ENCODE peak calls at places on chromosome 3, in six cellular contexts. One of them, this sample, is unnamed.

GRCh38 chr3:82506204-82506603 is 744.8 kb upstream of the GBE1 start:
- DNase-seq in HepG2: no peak
- DNase-seq in heart right ventricle: no peak
- DNase-seq in OCI-LY7: no peak
- DNase-seq in IMR-90: no peak
- DNase-seq in left ventricle myocardium inferior: no peak
- DNase-seq in this sample: no peak

GRCh38 chr3:58171126-58171525 is 39.6 kb downstream of the DNASE1L3 start:
- DNase-seq in HepG2: no peak
- DNase-seq in heart right ventricle: no peak
- DNase-seq in OCI-LY7: no peak
- DNase-seq in IMR-90: no peak
- DNase-seq in left ventricle myocardium inferior: no peak
- DNase-seq in this sample: no peak

GRCh38 chr3:23968467-23969184 is 23.5 kb downstream of the NR1D2 start:
- DNase-seq in HepG2: no peak
- DNase-seq in heart right ventricle: no peak
- DNase-seq in OCI-LY7: no peak
- DNase-seq in IMR-90: peak; percentile 51
- DNase-seq in left ventricle myocardium inferior: no peak
- DNase-seq in this sample: no peak

GRCh38 chr3:106836906-106837305 is 540.3 kb upstream of the CCDC54 start:
- DNase-seq in HepG2: no peak
- DNase-seq in heart right ventricle: no peak
- DNase-seq in OCI-LY7: no peak
- DNase-seq in IMR-90: no peak
- DNase-seq in left ventricle myocardium inferior: no peak
- DNase-seq in this sample: no peak

GRCh38 chr3:193774272-193774915 is 181.4 kb downstream of the OPA1 start:
- DNase-seq in HepG2: no peak
- DNase-seq in heart right ventricle: no peak
- DNase-seq in OCI-LY7: no peak
- DNase-seq in IMR-90: no peak
- DNase-seq in left ventricle myocardium inferior: no peak
- DNase-seq in this sample: no peak

GRCh38 chr3:64685800-64686445 is 1.9 kb downstream of the ADAMTS9 start:
- DNase-seq in HepG2: peak; percentile 13
- DNase-seq in heart right ventricle: peak; percentile 93
- DNase-seq in OCI-LY7: no peak
- DNase-seq in IMR-90: peak; percentile 88
- DNase-seq in left ventricle myocardium inferior: peak; percentile 93
- DNase-seq in this sample: no peak

GRCh38 chr3:120642368-120642948 is 39.6 kb downstream of the HGD start:
- DNase-seq in HepG2: no peak
- DNase-seq in heart right ventricle: no peak
- DNase-seq in OCI-LY7: no peak
- DNase-seq in IMR-90: peak; percentile 90
- DNase-seq in left ventricle myocardium inferior: no peak
- DNase-seq in this sample: no peak

GRCh38 chr3:36511761-36512496 is 131.6 kb downstream of the STAC start:
- DNase-seq in HepG2: no peak
- DNase-seq in heart right ventricle: no peak
- DNase-seq in OCI-LY7: no peak
- DNase-seq in IMR-90: no peak
- DNase-seq in left ventricle myocardium inferior: no peak
- DNase-seq in this sample: no peak

GRCh38 chr3:113844622-113845222 is 6.1 kb downstream of the GRAMD1C start:
- DNase-seq in HepG2: peak; percentile 39
- DNase-seq in heart right ventricle: no peak
- DNase-seq in OCI-LY7: peak; percentile 58
- DNase-seq in IMR-90: peak; percentile 40
- DNase-seq in left ventricle myocardium inferior: no peak
- DNase-seq in this sample: no peak

GRCh38 chr3:133505813-133506212 is 67.7 kb upstream of the CDV3 start:
- DNase-seq in HepG2: no peak
- DNase-seq in heart right ventricle: no peak
- DNase-seq in OCI-LY7: no peak
- DNase-seq in IMR-90: no peak
- DNase-seq in left ventricle myocardium inferior: no peak
- DNase-seq in this sample: no peak

DNA sequence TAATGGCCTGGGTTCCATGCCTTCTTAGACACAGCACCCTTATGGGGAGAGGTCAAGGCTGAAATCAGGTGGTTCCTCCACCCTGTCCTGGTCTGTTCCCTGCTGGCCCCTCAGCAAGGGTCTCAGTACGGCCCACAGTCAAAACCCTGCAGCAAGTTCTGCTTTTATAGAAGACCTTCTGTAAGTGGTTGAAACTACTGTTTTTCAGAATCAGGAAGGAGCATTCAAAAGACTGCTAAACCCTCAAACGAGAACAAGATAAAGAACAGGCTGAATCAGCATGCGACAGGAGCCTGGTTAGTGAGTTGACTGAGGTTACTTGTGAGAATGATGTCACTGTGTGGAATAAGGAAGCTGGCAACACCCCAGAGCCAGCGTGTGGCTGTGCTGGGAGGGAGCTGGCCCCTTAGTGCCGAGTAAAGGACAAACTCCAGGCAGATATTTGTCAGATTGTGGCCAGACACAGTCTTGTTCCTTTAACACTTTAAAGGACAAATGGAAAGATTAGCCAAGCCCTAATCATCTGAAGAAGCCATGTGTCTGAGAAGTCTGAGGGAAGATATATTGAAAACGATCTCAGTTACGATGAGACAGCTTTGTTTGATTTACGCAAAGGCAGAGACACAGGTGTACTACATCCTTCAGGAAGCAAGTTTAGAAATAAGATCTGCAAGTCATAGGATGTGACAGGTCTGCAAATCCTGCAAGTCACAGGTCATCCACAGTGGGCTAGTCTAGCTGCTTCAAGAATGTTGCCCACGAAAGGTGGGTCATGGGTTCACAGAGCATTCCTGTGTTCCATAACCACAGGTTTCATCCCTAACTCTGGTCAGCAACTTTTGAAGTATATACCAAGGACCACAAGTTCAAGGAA is 54.0 kb downstream of the B3GNT5 start:
- DNase-seq in HepG2: no peak
- DNase-seq in heart right ventricle: peak; percentile 62
- DNase-seq in OCI-LY7: peak; percentile 10
- DNase-seq in IMR-90: peak; percentile 62
- DNase-seq in left ventricle myocardium inferior: peak; percentile 70
- DNase-seq in this sample: peak; percentile 21
- H3K36me3 ChIP-seq in HepG2: no peaks in the 10 kb centered on the region
- H3K36me3 ChIP-seq in heart right ventricle: no peaks in the 10 kb centered on the region
- H3K36me3 ChIP-seq in OCI-LY7: no peaks in the 10 kb centered on the region
- H3K36me3 ChIP-seq in IMR-90: no peaks in the 10 kb centered on the region
- H3K36me3 ChIP-seq in left ventricle myocardium inferior: no peaks in the 10 kb centered on the region
- H3K36me3 ChIP-seq in this sample: no peaks in the 10 kb centered on the region

GRCh38 chr3:170623524-170623923 is 37.6 kb upstream of the SLC7A14 start:
- DNase-seq in HepG2: no peak
- DNase-seq in heart right ventricle: no peak
- DNase-seq in OCI-LY7: no peak
- DNase-seq in IMR-90: no peak
- DNase-seq in left ventricle myocardium inferior: no peak
- DNase-seq in this sample: no peak

GRCh38 chr3:170621256-170621655 is 35.4 kb upstream of the SLC7A14 start:
- DNase-seq in HepG2: no peak
- DNase-seq in heart right ventricle: no peak
- DNase-seq in OCI-LY7: no peak
- DNase-seq in IMR-90: peak; percentile 35
- DNase-seq in left ventricle myocardium inferior: no peak
- DNase-seq in this sample: no peak

DNA sequence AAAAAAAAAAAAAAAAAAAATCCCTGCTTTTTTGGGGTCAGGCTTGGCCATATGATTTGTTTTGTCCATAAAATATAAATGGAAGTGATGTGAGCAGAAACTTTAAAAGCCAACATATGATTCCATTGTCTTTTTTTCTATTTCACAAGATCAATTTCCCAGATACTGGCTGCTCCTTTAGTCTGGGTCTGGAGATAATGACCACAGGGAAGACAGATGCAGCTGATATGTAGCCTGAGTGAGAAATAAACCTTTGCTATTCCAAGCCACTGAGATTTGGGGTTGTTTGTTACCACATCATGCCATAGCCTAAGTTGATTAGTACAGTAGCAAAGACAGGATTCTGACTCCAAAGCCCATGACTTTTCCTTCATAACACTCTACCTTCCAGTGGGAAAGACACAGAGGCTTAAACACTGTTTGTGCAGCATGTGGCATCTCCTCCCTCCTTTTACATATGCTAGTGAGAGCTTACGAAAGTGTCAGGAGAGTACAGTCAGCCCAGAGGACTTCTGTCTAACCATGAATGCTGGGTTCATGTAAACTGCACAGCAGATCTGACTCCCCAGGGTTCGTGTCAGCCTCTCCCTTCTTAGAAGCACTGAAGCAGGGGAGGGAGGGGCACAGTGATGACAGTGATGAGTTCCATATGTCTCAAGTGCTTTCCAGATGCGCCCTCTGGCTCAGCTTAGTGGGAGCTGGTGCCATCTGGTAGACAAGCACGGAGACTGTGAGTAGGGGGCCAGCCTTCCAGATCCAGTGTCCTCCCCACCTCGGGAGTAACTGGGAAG is 36.7 kb upstream of the SLC7A14 start:
- DNase-seq in HepG2: no peak
- DNase-seq in heart right ventricle: peak; percentile 16
- DNase-seq in OCI-LY7: no peak
- DNase-seq in IMR-90: peak; percentile 99
- DNase-seq in left ventricle myocardium inferior: peak; percentile 34
- DNase-seq in this sample: no peak
- TF ChIP-seq CTCF in HepG2: no peak
- TF ChIP-seq CTCF in heart right ventricle: no peak
- TF ChIP-seq CTCF in OCI-LY7: no peak
- TF ChIP-seq CTCF in IMR-90: peak; percentile 15
- TF ChIP-seq CTCF in left ventricle myocardium inferior: no peak
- TF ChIP-seq CTCF in this sample: no peak

GRCh38 chr3:181796641-181797040 is 84.9 kb downstream of the SOX2 start:
- DNase-seq in HepG2: no peak
- DNase-seq in heart right ventricle: no peak
- DNase-seq in OCI-LY7: no peak
- DNase-seq in IMR-90: no peak
- DNase-seq in left ventricle myocardium inferior: no peak
- DNase-seq in this sample: no peak
- H3K36me3 ChIP-seq in HepG2: no peaks in the 10 kb centered on the region
- H3K36me3 ChIP-seq in heart right ventricle: no peaks in the 10 kb centered on the region
- H3K36me3 ChIP-seq in OCI-LY7: no peaks in the 10 kb centered on the region
- H3K36me3 ChIP-seq in IMR-90: no peaks in the 10 kb centered on the region
- H3K36me3 ChIP-seq in left ventricle myocardium inferior: no peaks in the 10 kb centered on the region
- H3K36me3 ChIP-seq in this sample: no peaks in the 10 kb centered on the region

GRCh38 chr3:97764186-97765055 is at the start of gene ARL6:
- DNase-seq in HepG2: peak; percentile 71
- DNase-seq in heart right ventricle: peak; percentile 79
- DNase-seq in OCI-LY7: peak; percentile 78
- DNase-seq in IMR-90: peak; percentile 86
- DNase-seq in left ventricle myocardium inferior: peak; percentile 82
- DNase-seq in this sample: peak; percentile 74
- TF ChIP-seq CTCF in HepG2: peak; percentile 25
- TF ChIP-seq CTCF in heart right ventricle: no peak
- TF ChIP-seq CTCF in OCI-LY7: no peak
- TF ChIP-seq CTCF in IMR-90: no peak
- TF ChIP-seq CTCF in left ventricle myocardium inferior: no peak
- TF ChIP-seq CTCF in this sample: no peak

GRCh38 chr3:124919756-124920155 is 14.8 kb downstream of the MUC13 start:
- DNase-seq in HepG2: peak; percentile 32
- DNase-seq in heart right ventricle: no peak
- DNase-seq in OCI-LY7: no peak
- DNase-seq in IMR-90: no peak
- DNase-seq in left ventricle myocardium inferior: no peak
- DNase-seq in this sample: no peak

GRCh38 chr3:124918524-124918923 is 16.0 kb downstream of the MUC13 start:
- DNase-seq in HepG2: no peak
- DNase-seq in heart right ventricle: no peak
- DNase-seq in OCI-LY7: no peak
- DNase-seq in IMR-90: no peak
- DNase-seq in left ventricle myocardium inferior: no peak
- DNase-seq in this sample: no peak

GRCh38 chr3:124920718-124921117 is 13.8 kb downstream of the MUC13 start:
- DNase-seq in HepG2: no peak
- DNase-seq in heart right ventricle: no peak
- DNase-seq in OCI-LY7: no peak
- DNase-seq in IMR-90: no peak
- DNase-seq in left ventricle myocardium inferior: peak; percentile 26
- DNase-seq in this sample: no peak

GRCh38 chr3:124916837-124917409 is 17.6 kb downstream of the MUC13 start:
- DNase-seq in HepG2: no peak
- DNase-seq in heart right ventricle: no peak
- DNase-seq in OCI-LY7: no peak
- DNase-seq in IMR-90: no peak
- DNase-seq in left ventricle myocardium inferior: peak; percentile 20
- DNase-seq in this sample: no peak

DNA sequence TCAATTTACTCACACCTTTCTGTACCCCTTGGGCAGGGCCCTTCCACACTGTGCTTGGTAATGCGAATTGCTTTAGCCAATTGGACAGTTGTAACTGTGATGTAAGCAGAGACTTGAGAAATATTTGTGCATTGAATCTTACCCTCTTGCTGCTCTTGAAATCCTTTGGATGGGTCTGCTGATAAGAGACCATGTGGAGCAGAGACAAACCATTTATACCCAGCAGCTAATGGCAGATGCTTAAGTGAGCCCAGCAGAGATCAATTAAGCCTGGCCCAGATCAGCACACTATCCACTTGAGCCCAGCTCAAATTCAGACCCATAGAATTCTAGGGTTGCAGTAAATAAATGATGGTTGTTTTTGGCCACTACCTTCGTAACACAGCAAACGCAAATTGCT is 19.3 kb downstream of the MUC13 start:
- DNase-seq in HepG2: no peak
- DNase-seq in heart right ventricle: no peak
- DNase-seq in OCI-LY7: no peak
- DNase-seq in IMR-90: no peak
- DNase-seq in left ventricle myocardium inferior: no peak
- DNase-seq in this sample: no peak
- H3K36me3 ChIP-seq in HepG2: no peaks in the 10 kb centered on the region
- H3K36me3 ChIP-seq in heart right ventricle: no peaks in the 10 kb centered on the region
- H3K36me3 ChIP-seq in OCI-LY7: no peaks in the 10 kb centered on the region
- H3K36me3 ChIP-seq in IMR-90: no peaks in the 10 kb centered on the region
- H3K36me3 ChIP-seq in left ventricle myocardium inferior: no peaks in the 10 kb centered on the region
- H3K36me3 ChIP-seq in this sample: no peaks in the 10 kb centered on the region

This sample was measured in CD8-positive, alpha-beta T cell.